ENCODE peak calls at places on chromosome 1, in nine cellular contexts. W, S, Z, L, G, A, K, J and D are unnamed samples.

GRCh38 chr1:167501513-167502191 is 16.7 kb downstream of the CD247 start:
- DNase-seq in W (no peak), S (no peak), Z (no peak), L (no peak), G (no peak), A (no peak), K (no peak), J (no peak), D (no peak)

GRCh38 chr1:80274256-80274655 is 1267.7 kb upstream of the ADGRL4 start:
- DNase-seq in W (no peak), S (no peak), Z (no peak), L (no peak), G (no peak), A (no peak), K (no peak), J (no peak), D (no peak)

GRCh38 chr1:153932593-153933131 is 9.9 kb upstream of the GATAD2B start:
- DNase-seq in W (no peak), S (no peak), Z (no peak), L (no peak), G (no peak), A (no peak), K (no peak), J (no peak), D (no peak)

GRCh38 chr1:228463559-228464455 is 23.4 kb upstream of the RNF187 start:
- DNase-seq in W (no peak), S (no peak), Z (no peak), L (peak; percentile 34), G (no peak), A (peak; percentile 64), K (no peak), J (no peak), D (no peak)

GRCh38 chr1:44060830-44061267 is 29.6 kb upstream of the SLC6A9 start:
- DNase-seq in W (peak; percentile 82), S (no peak), Z (no peak), L (no peak), G (no peak), A (no peak), K (no peak), J (no peak), D (no peak)

GRCh38 chr1:85275701-85276289 is 637 bp downstream of the BCL10 start:
- DNase-seq in W (no peak), S (no peak), Z (no peak), L (no peak), G (no peak), A (no peak), K (no peak), J (no peak), D (no peak)

GRCh38 chr1:54968581-54968980 is 11.8 kb upstream of the TMEM61 start:
- DNase-seq in W (no peak), S (no peak), Z (no peak), L (no peak), G (no peak), A (no peak), K (no peak), J (no peak), D (no peak)

GRCh38 chr1:19606817-19607706 is 37.0 kb upstream of the NBL1 start:
- DNase-seq in W (no peak), S (no peak), Z (no peak), L (no peak), G (no peak), A (no peak), K (no peak), J (no peak), D (no peak)

GRCh38 chr1:230754831-230755230 is 7.6 kb downstream of the CAPN9 start:
- DNase-seq in W (no peak), S (peak; percentile 33), Z (no peak), L (no peak), G (no peak), A (no peak), K (no peak), J (no peak), D (no peak)

GRCh38 chr1:235076504-235077162 is 52.0 kb downstream of the TOMM20 start:
- DNase-seq in W (peak; percentile 13), S (no peak), Z (no peak), L (no peak), G (no peak), A (no peak), K (peak; percentile 17), J (no peak), D (no peak)